ENCODE peak calls at places on chromosomes 6 and 20, in five cellular contexts. D is HCT116, L is bronchial epithelial cell, M is ovary, G is mesendoderm. C is an unnamed sample.

GRCh38 chr6:85250586-85251216 is 199.2 kb upstream of the NT5E start:
- DNase-seq in D (no peak), L (peak; percentile 33), M (no peak), G (no peak), C (peak; percentile 48)

GRCh38 chr6:126086560-126086959 is 100.2 kb downstream of the TRMT11 start:
- DNase-seq in D (no peak), L (no peak), M (no peak), G (no peak), C (no peak)

GRCh38 chr20:39109933-39110818 is 148.0 kb downstream of the DHX35 start:
- DNase-seq in D (no peak), L (no peak), M (no peak), G (peak; percentile 69), C (no peak)

GRCh38 chr20:25079171-25079570 is 2.8 kb downstream of the VSX1 start:
- DNase-seq in D (no peak), L (no peak), M (no peak), G (no peak), C (no peak)

GRCh38 chr6:16352258-16352635 is 113.9 kb downstream of the GMPR start:
- DNase-seq in D (no peak), L (no peak), M (no peak), G (no peak), C (peak; percentile 70)

GRCh38 chr6:128005009-128005408 is 104.2 kb upstream of the THEMIS start:
- DNase-seq in D (no peak), L (peak; percentile 28), M (no peak), G (no peak), C (no peak)

GRCh38 chr20:38143238-38143645 is 21.8 kb downstream of the TGM2 start:
- DNase-seq in D (no peak), L (peak; percentile 77), M (no peak), G (peak; percentile 37), C (no peak)

GRCh38 chr20:652611-653109 is 340 bp downstream of the SRXN1 start:
- DNase-seq in D (no peak), L (no peak), M (no peak), G (peak; percentile 62), C (peak; percentile 31)

GRCh38 chr6:129059650-129060049 is 176.7 kb downstream of the LAMA2 start:
- DNase-seq in D (no peak), L (no peak), M (no peak), G (no peak), C (no peak)
- H3K4me3 ChIP-seq in D (no peak overlapping the region), L (no peak overlapping the region), M (no peak overlapping the region), G (no peak overlapping the region), C (no peak overlapping the region)

DNA sequence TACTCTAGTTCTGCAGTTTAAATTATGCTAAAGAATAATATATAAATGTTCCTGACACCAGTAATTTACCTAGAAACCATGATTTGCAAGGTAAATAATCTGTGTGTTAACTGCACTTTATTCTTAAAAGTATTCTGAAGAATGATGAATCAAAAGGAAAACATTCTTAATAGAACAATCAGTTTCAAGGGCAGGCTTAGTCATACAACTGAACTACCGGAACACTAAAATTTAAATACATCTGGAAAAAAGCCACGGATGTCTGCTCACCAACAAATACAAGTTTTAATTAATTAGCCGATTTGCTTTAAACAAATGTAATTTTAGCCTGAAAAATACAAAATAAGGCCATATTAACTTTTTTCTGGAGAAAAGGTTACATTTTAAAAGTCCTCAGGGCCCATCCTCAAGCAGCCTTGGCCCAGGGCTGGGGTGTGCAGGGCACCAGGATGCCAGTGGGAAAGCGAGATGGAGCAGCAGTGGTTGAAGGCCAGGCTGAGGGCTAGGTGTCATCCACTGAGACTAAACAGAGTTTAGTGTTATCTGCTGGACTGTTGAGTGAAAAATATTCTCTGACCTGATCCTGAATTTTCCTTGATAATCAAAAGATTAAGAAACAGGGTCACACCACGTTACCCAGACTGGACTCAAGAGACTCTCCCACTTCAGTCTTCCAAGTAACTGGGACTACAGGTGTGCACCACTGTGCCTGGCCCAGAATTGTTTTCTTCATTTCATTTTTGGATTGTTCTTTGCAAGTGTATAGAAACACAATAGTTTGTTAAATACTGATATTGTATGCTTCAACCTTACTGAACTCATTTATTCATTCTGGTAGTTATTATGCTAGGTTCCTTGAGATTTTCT is 88.2 kb upstream of the DST start:
- DNase-seq in D (no peak), L (peak; percentile 88), M (no peak), G (no peak), C (peak; percentile 83)
- H3K4me3 ChIP-seq in D (no peak overlapping the region), L (no peak overlapping the region), M (no peak overlapping the region), G (no peak overlapping the region), C (no peak overlapping the region)

GRCh38 chr6:42046491-42047219 is 3.7 kb upstream of the TAF8 start:
- DNase-seq in D (no peak), L (no peak), M (no peak), G (no peak), C (peak; percentile 77)
- H3K4me3 ChIP-seq in D (no peak overlapping the region), L (no peak overlapping the region), M (no peak overlapping the region), G (no peak overlapping the region), C (peak overlapping the region; percentile 83)

GRCh38 chr6:133243723-133244122 is 2.6 kb downstream of the EYA4 start:
- DNase-seq in D (no peak), L (no peak), M (no peak), G (no peak), C (peak; percentile 15)

GRCh38 chr6:133241088-133241900 is at the start of gene EYA4:
- DNase-seq in D (no peak), L (peak; percentile 26), M (peak; percentile 30), G (peak; percentile 45), C (peak; percentile 26)

GRCh38 chr6:133242761-133243590 is 1.8 kb downstream of the EYA4 start:
- DNase-seq in D (no peak), L (peak; percentile 44), M (no peak), G (peak; percentile 41), C (peak; percentile 10)

GRCh38 chr6:133240511-133241087 is 558 bp upstream of the EYA4 start:
- DNase-seq in D (no peak), L (peak; percentile 53), M (peak; percentile 12), G (peak; percentile 68), C (peak; percentile 14)

DNA sequence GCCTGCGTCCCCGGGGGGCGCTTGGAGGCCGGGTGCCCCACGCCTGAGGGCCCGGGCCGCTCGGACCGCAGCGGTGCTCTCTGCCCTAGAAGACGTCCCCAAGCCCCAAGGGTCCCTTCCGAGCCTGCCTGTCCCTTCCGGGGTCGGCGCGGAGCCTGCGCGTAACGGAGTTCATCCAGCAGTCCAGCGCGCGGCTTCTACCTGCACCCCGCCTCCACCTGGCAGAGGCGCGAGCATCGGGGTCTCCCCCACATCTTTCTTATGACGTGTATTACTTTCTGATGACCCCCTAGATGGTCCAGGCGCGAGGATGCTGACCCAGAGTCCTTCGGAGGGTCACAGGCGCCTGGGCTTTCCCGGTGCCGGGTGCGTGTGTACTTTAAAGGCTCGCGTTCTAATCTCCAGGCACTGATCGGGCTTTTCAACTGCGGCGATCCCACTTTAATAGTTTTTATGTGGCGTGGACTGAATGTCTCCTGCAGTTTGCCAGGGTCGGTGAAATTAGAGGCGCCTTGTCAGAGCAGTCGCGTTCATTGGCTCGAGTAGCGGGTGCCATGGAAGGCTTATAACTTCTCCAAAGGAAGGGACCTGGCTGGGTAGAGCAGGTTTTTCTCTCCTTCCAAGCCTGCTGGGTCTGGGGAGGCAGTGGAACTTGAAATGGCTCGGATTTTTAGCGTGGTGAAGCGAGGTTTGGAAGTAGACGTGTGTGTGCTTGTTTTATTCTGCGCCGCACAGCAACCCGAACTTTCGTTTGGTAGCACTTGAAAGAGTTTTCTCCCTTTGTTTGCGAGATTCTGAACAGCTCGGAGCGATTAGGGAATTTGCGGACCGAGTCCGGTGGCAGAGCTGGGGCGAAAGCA is 974 bp downstream of the EYA4 start:
- DNase-seq in D (no peak), L (peak; percentile 42), M (peak; percentile 15), G (peak; percentile 62), C (peak; percentile 50)
- H3K4me3 ChIP-seq in D (no peak overlapping the region), L (peak overlapping the region; percentile 72), M (peak overlapping the region; percentile 25), G (peak overlapping the region; percentile 49), C (peak overlapping the region; percentile 43)

DNA sequence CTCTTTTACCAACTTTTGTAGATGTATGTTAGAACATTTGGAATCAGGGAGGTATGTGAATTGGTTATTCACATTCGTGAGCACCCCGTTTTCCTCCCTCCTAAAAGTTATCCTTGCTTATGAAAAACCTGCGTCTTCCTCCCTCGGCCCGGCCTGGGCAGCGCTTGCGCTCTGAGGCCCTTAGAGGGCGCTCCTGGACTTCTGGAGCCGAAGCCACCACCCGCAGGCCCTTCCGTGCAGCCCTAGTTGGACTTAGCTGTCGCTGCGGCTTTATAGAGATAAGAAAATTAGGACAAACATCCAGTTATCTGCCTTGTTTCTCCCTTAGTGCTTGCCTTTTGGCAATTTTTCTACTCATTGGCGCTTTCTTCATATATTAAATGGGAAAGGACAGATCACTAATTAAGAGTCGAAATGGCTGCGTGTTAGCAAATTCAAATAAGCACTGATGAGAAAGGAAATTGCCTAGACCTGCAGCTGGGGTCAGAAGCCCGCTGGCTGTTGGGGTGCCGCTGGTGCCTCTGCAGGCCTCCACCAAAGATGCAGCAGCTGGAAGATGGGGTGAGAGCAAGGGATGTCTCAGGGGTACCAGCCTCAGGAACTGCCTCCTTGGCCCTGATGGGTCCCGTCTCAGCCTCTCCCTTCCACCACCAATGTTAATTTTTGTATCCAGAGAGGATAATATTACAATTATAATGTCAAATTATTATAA is 5.2 kb downstream of the FNDC1 start:
- DNase-seq in D (peak; percentile 44), L (peak; percentile 38), M (peak; percentile 70), G (peak; percentile 76), C (peak; percentile 73)
- H3K4me3 ChIP-seq in D (no peak overlapping the region), L (no peak overlapping the region), M (no peak overlapping the region), G (no peak overlapping the region), C (no peak overlapping the region)

GRCh38 chr6:10093282-10093681 is 321.6 kb downstream of the TFAP2A start:
- DNase-seq in D (no peak), L (no peak), M (no peak), G (no peak), C (no peak)

GRCh38 chr6:10101551-10102252 is 313.2 kb downstream of the TFAP2A start:
- DNase-seq in D (no peak), L (no peak), M (no peak), G (no peak), C (no peak)

GRCh38 chr6:10099648-10100047 is 315.2 kb downstream of the TFAP2A start:
- DNase-seq in D (no peak), L (no peak), M (no peak), G (no peak), C (no peak)

GRCh38 chr6:10099086-10099499 is 315.8 kb downstream of the TFAP2A start:
- DNase-seq in D (no peak), L (no peak), M (no peak), G (peak; percentile 30), C (no peak)
- H3K4me3 ChIP-seq in D (no peak overlapping the region), L (no peak overlapping the region), M (no peak overlapping the region), G (no peak overlapping the region), C (no peak overlapping the region)

DNA sequence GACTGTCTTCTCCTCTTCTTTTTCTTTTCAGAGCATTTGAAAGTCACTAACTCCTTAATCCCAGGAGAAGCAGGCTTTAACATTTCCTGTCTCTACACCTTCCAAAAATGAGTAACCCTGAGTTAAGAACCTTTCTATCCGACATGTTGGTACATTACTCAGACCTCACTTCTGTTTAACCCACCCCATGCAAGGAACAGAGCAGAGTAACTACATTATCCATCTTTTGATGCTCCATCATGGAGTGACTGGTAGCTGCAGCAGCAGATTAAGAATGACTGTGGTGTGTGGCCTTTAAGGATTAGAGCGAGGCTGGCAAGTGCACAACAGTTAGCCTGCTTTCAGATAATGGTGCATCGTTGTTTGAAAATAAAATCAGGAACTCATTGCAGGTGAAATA is 2.0 kb downstream of the TRAF3IP2 start:
- DNase-seq in D (no peak), L (peak; percentile 76), M (no peak), G (no peak), C (peak; percentile 22)
- H3K4me3 ChIP-seq in D (no peak overlapping the region), L (peak overlapping the region; percentile 53), M (peak overlapping the region; percentile 45), G (no peak overlapping the region), C (peak overlapping the region; percentile 17)